ENCODE peak calls at places on chromosomes 5 and 9, in four cellular contexts. W is neural crest cell; U is HEK293T; V is naive thymus-derived CD8-positive, alpha-beta T cell. P is an unnamed sample.

GRCh38 chr5:139642891-139643871 is 5.0 kb upstream of the CXXC5 start:
- DNase-seq in W (no peak), U (no peak), V (no peak), P (no peak)

GRCh38 chr5:164475339-164475977 is 970.0 kb downstream of the MAT2B start:
- DNase-seq in W (no peak), U (peak), V (no peak), P (peak)

GRCh38 chr9:126497673-126498255 is 116.0 kb upstream of the LMX1B start:
- DNase-seq in W (no peak), U (no peak), V (no peak), P (no peak)

GRCh38 chr9:134602547-134603362 is 38.8 kb upstream of the COL5A1 start:
- DNase-seq in W (no peak), U (no peak), V (peak), P (no peak)

GRCh38 chr9:22030101-22030598 is 21.0 kb upstream of the CDKN2B start:
- DNase-seq in W (no peak), U (no peak), V (no peak), P (no peak)

GRCh38 chr9:129305246-129305645 is 127.2 kb upstream of the IER5L start:
- DNase-seq in W (no peak), U (no peak), V (no peak), P (no peak)

GRCh38 chr9:90894956-90895687 is 93.5 kb downstream of the SYK start:
- DNase-seq in W (peak), U (peak), V (no peak), P (peak)

GRCh38 chr5:96752341-96753016 is 55.3 kb downstream of the ERAP1 start:
- DNase-seq in W (peak), U (peak), V (no peak), P (peak)

GRCh38 chr9:77981332-77981731 is 50.3 kb downstream of the GNAQ start:
- DNase-seq in W (no peak), U (peak), V (no peak), P (peak)

GRCh38 chr5:126610616-126611015 is 9.9 kb downstream of the PHAX start:
- DNase-seq in W (no peak), U (no peak), V (no peak), P (no peak)

GRCh38 chr9:114072181-114073140 is 5.6 kb downstream of the AMBP start:
- DNase-seq in W (no peak), U (no peak), V (no peak), P (no peak)

GRCh38 chr5:73030995-73031394 is 75.2 kb downstream of the FCHO2 start:
- DNase-seq in W (no peak), U (peak), V (no peak), P (no peak)

GRCh38 chr9:130972277-130972956 is 33.4 kb upstream of the FIBCD1 start:
- DNase-seq in W (no peak), U (no peak), V (no peak), P (no peak)

GRCh38 chr5:1008451-1009358 is at the start of gene NKD2:
- DNase-seq in W (peak), U (peak), V (peak), P (peak)

GRCh38 chr9:75612754-75613153 is 277.7 kb upstream of the PCSK5 start:
- DNase-seq in W (no peak), U (no peak), V (no peak), P (no peak)

GRCh38 chr9:106976772-106977171 is 113.8 kb downstream of the ZNF462 start:
- DNase-seq in W (no peak), U (no peak), V (no peak), P (peak)

GRCh38 chr5:37665272-37665671 is 174.6 kb downstream of the GDNF start:
- DNase-seq in W (no peak), U (no peak), V (no peak), P (no peak)

GRCh38 chr9:91900057-91900816 is 49.8 kb downstream of the ROR2 start:
- DNase-seq in W (no peak), U (no peak), V (no peak), P (no peak)

GRCh38 chr5:58088941-58089340 is 370.9 kb downstream of the PLK2 start:
- DNase-seq in W (no peak), U (no peak), V (no peak), P (no peak)

GRCh38 chr9:127398715-127399400 is 1.9 kb downstream of the SLC2A8 start:
- DNase-seq in W (no peak), U (no peak), V (no peak), P (no peak)

GRCh38 chr5:64853777-64854176 is 85.0 kb downstream of the CWC27 start:
- DNase-seq in W (no peak), U (no peak), V (no peak), P (no peak)

GRCh38 chr5:117559005-117559844 is 984.6 kb upstream of the SEMA6A start:
- DNase-seq in W (no peak), U (no peak), V (no peak), P (no peak)

GRCh38 chr5:160061770-160062169 is 52.8 kb downstream of the TTC1 start:
- DNase-seq in W (no peak), U (no peak), V (no peak), P (no peak)

GRCh38 chr5:73129143-73129542 is 8.8 kb downstream of the TMEM171 start:
- DNase-seq in W (no peak), U (no peak), V (no peak), P (no peak)

GRCh38 chr5:137563646-137564474 is 64.7 kb upstream of the SPOCK1 start:
- DNase-seq in W (no peak), U (no peak), V (no peak), P (peak)

GRCh38 chr5:73818357-73818756 is 192.4 kb downstream of the ARHGEF28 start:
- DNase-seq in W (no peak), U (no peak), V (no peak), P (no peak)

GRCh38 chr5:171579162-171579561 is 159.7 kb downstream of the FGF18 start:
- DNase-seq in W (no peak), U (no peak), V (no peak), P (no peak)

GRCh38 chr5:128469924-128470323 is 68.1 kb downstream of the FBN2 start:
- DNase-seq in W (no peak), U (no peak), V (no peak), P (no peak)

GRCh38 chr9:20898885-20899554 is 132.4 kb downstream of the HACD4 start:
- DNase-seq in W (no peak), U (no peak), V (no peak), P (no peak)

GRCh38 chr5:14534773-14535172 is 46.8 kb upstream of the OTULINL start:
- DNase-seq in W (no peak), U (no peak), V (no peak), P (no peak)

P was measured in SK-MEL-5.